ENCODE peak calls at places on chromosomes 11 and 22, in five cellular contexts. Q is K562, K is H1, O is HEK293T, D is HepG2. R is an unnamed sample.

GRCh38 chr11:6259638-6260019 is at the start of gene CCKBR:
- DNase-seq in Q (no peak), K (no peak), O (peak), D (no peak), R (no peak)

GRCh38 chr22:21009638-21010425 is 5.1 kb upstream of the P2RX6 start:
- DNase-seq in Q (peak), K (no peak), O (no peak), D (peak), R (no peak)

GRCh38 chr11:34825670-34826383 is 90.4 kb downstream of the APIP start:
- DNase-seq in Q (no peak), K (no peak), O (no peak), D (peak), R (peak)

GRCh38 chr11:14273885-14274284 is 85.1 kb downstream of the RRAS2 start:
- DNase-seq in Q (no peak), K (no peak), O (no peak), D (no peak), R (no peak)

GRCh38 chr11:8097062-8097814 is 16.2 kb downstream of the TUB start:
- DNase-seq in Q (no peak), K (no peak), O (no peak), D (no peak), R (no peak)

GRCh38 chr22:49106136-49106930 is 721.3 kb downstream of the BRD1 start:
- DNase-seq in Q (no peak), K (no peak), O (no peak), D (no peak), R (no peak)

GRCh38 chr11:102640946-102641345 is 15.8 kb upstream of the MMP20 start:
- DNase-seq in Q (no peak), K (no peak), O (no peak), D (peak), R (no peak)

GRCh38 chr22:46296257-46297150 is at the start of gene GTSE1:
- DNase-seq in Q (peak), K (peak), O (peak), D (peak), R (peak)

GRCh38 chr11:69525516-69526452 is 44.3 kb downstream of the LINC01488 start:
- DNase-seq in Q (no peak), K (no peak), O (no peak), D (no peak), R (no peak)

GRCh38 chr11:81839016-81839415 is 894.6 kb downstream of the FAM181B start:
- DNase-seq in Q (no peak), K (no peak), O (no peak), D (no peak), R (no peak)

GRCh38 chr22:45242778-45243191 is 2.1 kb upstream of the KIAA0930 start:
- DNase-seq in Q (no peak), K (no peak), O (no peak), D (peak), R (no peak)

GRCh38 chr22:32502346-32502745 is 27.7 kb downstream of the FBXO7 start:
- DNase-seq in Q (no peak), K (no peak), O (no peak), D (no peak), R (no peak)

GRCh38 chr22:30561402-30562154 is 12.9 kb downstream of the GAL3ST1 start:
- DNase-seq in Q (no peak), K (no peak), O (no peak), D (no peak), R (no peak)

GRCh38 chr22:31082606-31083376 is 1.7 kb downstream of the SMTN start:
- DNase-seq in Q (peak), K (no peak), O (peak), D (peak), R (peak)

GRCh38 chr11:68693484-68693882 is 9.1 kb downstream of the GAL start:
- DNase-seq in Q (no peak), K (no peak), O (no peak), D (no peak), R (no peak)

GRCh38 chr22:33606495-33606894 is 313.8 kb downstream of the LARGE1 start:
- DNase-seq in Q (no peak), K (no peak), O (no peak), D (no peak), R (no peak)

GRCh38 chr11:75371930-75372876 is 20.7 kb upstream of the ARRB1 start:
- DNase-seq in Q (no peak), K (no peak), O (no peak), D (peak), R (no peak)

GRCh38 chr11:46524201-46524600 is 69.6 kb downstream of the AMBRA1 start:
- DNase-seq in Q (no peak), K (no peak), O (no peak), D (no peak), R (no peak)

GRCh38 chr11:126753990-126754389 is 246.6 kb downstream of the KIRREL3 start:
- DNase-seq in Q (no peak), K (no peak), O (no peak), D (no peak), R (no peak)

GRCh38 chr11:8183136-8183535 is 14.3 kb upstream of the RIC3 start:
- DNase-seq in Q (no peak), K (no peak), O (no peak), D (no peak), R (no peak)

GRCh38 chr11:101863361-101863760 is 51.4 kb upstream of the CEP126 start:
- DNase-seq in Q (no peak), K (no peak), O (no peak), D (no peak), R (no peak)

GRCh38 chr11:93850585-93851018 is at the start of gene VSTM5:
- DNase-seq in Q (no peak), K (no peak), O (no peak), D (no peak), R (no peak)

GRCh38 chr11:87753143-87753542 is 422.1 kb downstream of the RAB38 start:
- DNase-seq in Q (no peak), K (no peak), O (no peak), D (no peak), R (no peak)

GRCh38 chr11:46967962-46968361 is 31.4 kb downstream of the CSTPP1 start:
- DNase-seq in Q (no peak), K (no peak), O (no peak), D (no peak), R (no peak)

GRCh38 chr11:112663947-112664634 is 297.1 kb upstream of the NCAM1 start:
- DNase-seq in Q (no peak), K (no peak), O (no peak), D (no peak), R (no peak)

GRCh38 chr22:33851985-33852384 is 68.3 kb downstream of the LARGE1 start:
- DNase-seq in Q (no peak), K (no peak), O (no peak), D (no peak), R (no peak)

GRCh38 chr11:108224908-108225786 is 2.3 kb downstream of the ATM start:
- DNase-seq in Q (no peak), K (no peak), O (no peak), D (no peak), R (no peak)

GRCh38 chr22:20430641-20431519 is 6.7 kb downstream of the SCARF2 start:
- DNase-seq in Q (peak), K (no peak), O (no peak), D (no peak), R (peak)

GRCh38 chr22:29443452-29443851 is 5.1 kb downstream of the RFPL1 start:
- DNase-seq in Q (no peak), K (no peak), O (no peak), D (no peak), R (no peak)

GRCh38 chr11:61332266-61332822 is 561 bp downstream of the DDB1 start:
- DNase-seq in Q (peak), K (no peak), O (peak), D (peak), R (no peak)

GRCh38 chr11:9459573-9460321 is 1.1 kb upstream of the ZNF143 start:
- DNase-seq in Q (no peak), K (no peak), O (no peak), D (peak), R (peak)

GRCh38 chr11:74366576-74366975 is 31.7 kb downstream of the PGM2L1 start:
- DNase-seq in Q (no peak), K (no peak), O (no peak), D (no peak), R (no peak)
- TF ChIP-seq SP1 in Q (no peak), K (no peak), O (no peak), D (no peak), R (no peak)

GRCh38 chr11:60211206-60211605 is 28.3 kb upstream of the MS4A6A start:
- DNase-seq in Q (no peak), K (no peak), O (no peak), D (no peak), R (no peak)

GRCh38 chr11:60208951-60209350 is 26.1 kb upstream of the MS4A6A start:
- DNase-seq in Q (no peak), K (no peak), O (no peak), D (no peak), R (no peak)

GRCh38 chr11:60209977-60210376 is 27.1 kb upstream of the MS4A6A start:
- DNase-seq in Q (no peak), K (no peak), O (no peak), D (no peak), R (no peak)

GRCh38 chr11:60206616-60207015 is 23.7 kb upstream of the MS4A6A start:
- DNase-seq in Q (no peak), K (no peak), O (no peak), D (no peak), R (no peak)

GRCh38 chr11:60208146-60208895 is 25.4 kb upstream of the MS4A6A start:
- DNase-seq in Q (no peak), K (no peak), O (no peak), D (no peak), R (no peak)
- TF ChIP-seq SP1 in Q (no peak), K (no peak), O (no peak), D (no peak), R (no peak)

GRCh38 chr22:43740587-43741270 is 71.4 kb downstream of the EFCAB6 start:
- DNase-seq in Q (no peak), K (no peak), O (no peak), D (no peak), R (no peak)
- TF ChIP-seq SP1 in Q (no peak), K (no peak), O (no peak), D (no peak), R (no peak)

DNA sequence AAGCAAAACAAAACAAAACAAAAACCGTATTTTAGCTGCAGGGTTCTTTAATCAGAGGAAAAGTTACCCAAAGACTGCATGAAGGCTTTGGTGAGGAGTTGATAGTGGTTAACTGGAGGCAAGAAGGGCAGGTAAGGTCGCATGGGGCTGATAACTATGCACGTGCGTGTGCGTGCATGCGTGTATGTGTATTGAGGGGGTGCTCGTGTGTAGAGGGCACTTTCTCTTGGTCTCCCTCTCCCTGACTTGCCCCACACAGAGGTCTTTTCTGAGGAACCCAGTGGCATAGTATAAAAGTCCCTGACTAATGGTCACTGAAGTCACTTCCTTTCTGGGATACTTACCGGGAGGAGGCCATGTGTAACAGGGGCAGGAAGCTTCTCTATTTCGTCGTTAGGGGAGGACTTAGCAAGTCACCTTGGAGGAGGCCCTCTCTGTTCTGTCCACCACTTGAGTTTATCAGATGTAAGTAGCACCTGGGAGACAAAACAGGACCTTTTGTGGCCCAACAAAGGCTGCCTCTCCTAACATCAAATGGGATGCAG is 20.1 kb upstream of the FCHSD2 start:
- DNase-seq in Q (no peak), K (no peak), O (no peak), D (no peak), R (no peak)
- TF ChIP-seq SP1 in Q (no peak), K (no peak), O (no peak), D (no peak), R (no peak)

R was measured in HCT116.